ENCODE peak calls at places on chromosomes 4 and X, in ten cellular contexts. B is left ventricle myocardium inferior; O is lung microvascular endothelial cell; G is AG04450; T is left cardiac atrium; D is T-cell; W is spleen; V is G401; U is activated CD8-positive, alpha-beta memory T cell treated with anti-CD3 and anti-CD28 coated beads, Interleukin-2, amount 50 U/mL, for 4 hours; C is kidney epithelial cell. F is an unnamed sample.

GRCh38 chr4:8350841-8351461 is 81.4 kb downstream of the HTRA3 start:
- DNase-seq in B (no peak), D (no peak), C (no peak), T (no peak), O (no peak), U (no peak), W (no peak), V (no peak), G (no peak), F (no peak)

GRCh38 chrX:106038625-106039024 is at the start of gene SERPINA7:
- DNase-seq in V (no peak), D (no peak), T (no peak), B (no peak), O (no peak), W (no peak), C (no peak), G (no peak), U (no peak), F (no peak)

GRCh38 chrX:41475166-41475565 is 28.0 kb downstream of the NYX start:
- DNase-seq in D (no peak), C (no peak), U (no peak), W (no peak), T (no peak), V (no peak), B (no peak), O (no peak), G (no peak), F (no peak)

GRCh38 chr4:48491514-48492176 is 1.6 kb downstream of the ZAR1 start:
- DNase-seq in G (no peak), C (no peak), W (no peak), O (no peak), U (no peak), B (no peak), T (no peak), V (no peak), D (no peak), F (no peak)

GRCh38 chrX:108299101-108299591 is 139.1 kb downstream of the COL4A6 start:
- DNase-seq in G (no peak), T (no peak), D (no peak), W (no peak), B (no peak), V (no peak), O (peak), C (peak), U (no peak), F (no peak)

GRCh38 chrX:105191878-105192277 is 28.6 kb downstream of the TEX13A start:
- DNase-seq in B (no peak), O (peak), V (no peak), C (no peak), W (no peak), T (no peak), G (no peak), U (no peak), D (no peak), F (no peak)

GRCh38 chr4:81353861-81354260 is 117.8 kb downstream of the RASGEF1B start:
- DNase-seq in O (no peak), C (no peak), B (no peak), V (no peak), D (no peak), G (no peak), U (no peak), T (no peak), W (no peak), F (no peak)

GRCh38 chr4:115201042-115201330 is 87.6 kb upstream of the NDST4 start:
- DNase-seq in W (no peak), C (no peak), G (no peak), T (no peak), O (no peak), U (no peak), D (no peak), V (no peak), B (no peak), F (no peak)

GRCh38 chr4:62252728-62253127 is 1052.6 kb downstream of the ADGRL3 start:
- DNase-seq in U (no peak), G (no peak), O (no peak), W (no peak), B (no peak), D (no peak), C (no peak), T (no peak), V (no peak), F (no peak)

GRCh38 chrX:28920141-28920540 is 332.9 kb downstream of the IL1RAPL1 start:
- DNase-seq in V (peak), W (no peak), D (no peak), T (no peak), C (no peak), G (no peak), B (no peak), O (no peak), U (no peak), F (no peak)

GRCh38 chr4:125368684-125369083 is 53.9 kb downstream of the FAT4 start:
- DNase-seq in G (peak), U (no peak), C (no peak), B (no peak), W (no peak), T (no peak), V (no peak), D (no peak), O (peak), F (no peak)